ENCODE peak calls at places on chromosomes 5 and 9, in five cellular contexts. A, K, N, M and I are unnamed samples.

GRCh38 chr5:122415481-122416120 is 103.6 kb downstream of the SNCAIP start:
- DNase-seq in A (peak; percentile 24), K (peak; percentile 46), N (no peak), M (peak; percentile 39), I (peak; percentile 13)

GRCh38 chr5:116847960-116848359 is 273.3 kb upstream of the SEMA6A start:
- DNase-seq in A (no peak), K (no peak), N (no peak), M (no peak), I (no peak)

GRCh38 chr9:29449294-29449693 is 1876.0 kb upstream of the C9orf72 start:
- DNase-seq in A (no peak), K (no peak), N (no peak), M (no peak), I (no peak)

GRCh38 chr5:74394543-74394923 is 246.0 kb downstream of the ENC1 start:
- DNase-seq in A (no peak), K (no peak), N (no peak), M (peak; percentile 20), I (no peak)

GRCh38 chr9:69090943-69091342 is 55.4 kb downstream of the FXN start:
- DNase-seq in A (no peak), K (no peak), N (no peak), M (no peak), I (no peak)

GRCh38 chr9:87531370-87532295 is 34.0 kb downstream of the DAPK1 start:
- DNase-seq in A (no peak), K (no peak), N (no peak), M (no peak), I (no peak)

GRCh38 chr9:132808645-132809044 is 69.4 kb downstream of the AK8 start:
- DNase-seq in A (no peak), K (no peak), N (no peak), M (no peak), I (no peak)

GRCh38 chr9:14547245-14548060 is 145.8 kb downstream of the ZDHHC21 start:
- DNase-seq in A (no peak), K (no peak), N (no peak), M (no peak), I (no peak)

GRCh38 chr9:92989561-92989960 is 42.2 kb downstream of the FGD3 start:
- DNase-seq in A (no peak), K (no peak), N (no peak), M (peak; percentile 37), I (no peak)

GRCh38 chr5:31470608-31471007 is 61.3 kb downstream of the DROSHA start:
- DNase-seq in A (no peak), K (peak; percentile 64), N (no peak), M (no peak), I (no peak)

GRCh38 chr5:94564812-94565211 is 53.6 kb downstream of the KIAA0825 start:
- DNase-seq in A (no peak), K (no peak), N (no peak), M (no peak), I (no peak)

GRCh38 chr5:110625376-110625999 is 101.0 kb downstream of the TMEM232 start:
- DNase-seq in A (no peak), K (no peak), N (no peak), M (peak; percentile 9), I (peak; percentile 4)

GRCh38 chr9:124126571-124127289 is 115.2 kb downstream of the LHX2 start:
- DNase-seq in A (peak; percentile 57), K (peak; percentile 82), N (peak; percentile 63), M (peak; percentile 56), I (no peak)

GRCh38 chr9:79492092-79492995 is 79.4 kb upstream of the TLE4 start:
- DNase-seq in A (no peak), K (no peak), N (no peak), M (no peak), I (no peak)

GRCh38 chr9:104386425-104387069 is 117.5 kb upstream of the OR13F1 start:
- DNase-seq in A (peak; percentile 8), K (no peak), N (no peak), M (peak; percentile 16), I (no peak)

GRCh38 chr5:93717162-93717561 is 24.2 kb downstream of the POU5F2 start:
- DNase-seq in A (no peak), K (no peak), N (no peak), M (peak; percentile 45), I (no peak)

GRCh38 chr9:123990427-123990826 is 21.1 kb upstream of the LHX2 start:
- DNase-seq in A (no peak), K (no peak), N (no peak), M (no peak), I (no peak)

GRCh38 chr5:176820937-176821336 is 10.6 kb downstream of the UNC5A start:
- DNase-seq in A (no peak), K (peak; percentile 18), N (no peak), M (no peak), I (no peak)

GRCh38 chr9:38435526-38435925 is 11.3 kb upstream of the IGFBPL1 start:
- DNase-seq in A (no peak), K (no peak), N (no peak), M (no peak), I (peak; percentile 27)

GRCh38 chr5:93583799-93584530 is 943 bp downstream of the NR2F1 start:
- DNase-seq in A (no peak), K (peak; percentile 81), N (no peak), M (peak; percentile 32), I (no peak)

GRCh38 chr5:132686193-132686592 is 12.4 kb downstream of the IL4 start:
- DNase-seq in A (no peak), K (no peak), N (no peak), M (no peak), I (no peak)

GRCh38 chr5:132684922-132685720 is 11.3 kb downstream of the IL4 start:
- DNase-seq in A (no peak), K (no peak), N (no peak), M (no peak), I (no peak)

GRCh38 chr5:132688536-132689409 is 15.0 kb downstream of the IL4 start:
- DNase-seq in A (no peak), K (no peak), N (no peak), M (no peak), I (no peak)

GRCh38 chr5:132689518-132689917 is 15.7 kb downstream of the IL4 start:
- DNase-seq in A (no peak), K (no peak), N (no peak), M (no peak), I (no peak)

DNA sequence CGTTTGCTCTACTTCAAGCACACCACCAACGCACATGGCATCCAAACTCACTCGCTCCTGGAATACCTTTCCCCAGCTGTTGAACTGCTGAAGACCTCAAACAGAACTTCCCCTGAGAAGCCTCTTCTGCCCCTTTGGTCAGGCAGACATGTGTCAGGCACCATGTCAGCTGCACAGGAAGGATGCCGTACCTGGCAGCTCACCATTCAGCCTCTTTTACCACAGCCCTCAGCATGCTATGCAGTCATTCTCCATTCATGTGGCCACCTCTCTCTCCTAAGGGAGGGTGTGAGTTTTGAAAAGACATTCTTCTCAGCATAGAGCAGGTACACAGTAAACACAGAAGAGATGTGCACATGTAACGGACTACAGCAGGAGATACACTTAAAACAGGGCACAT is 14.2 kb downstream of the IL4 start:
- DNase-seq in A (no peak), K (no peak), N (peak; percentile 27), M (no peak), I (no peak)
- H3K27me3 ChIP-seq in A (no peaks in the 10 kb centered on the region), K (no peaks in the 10 kb centered on the region), N (no peaks in the 10 kb centered on the region), M (no peaks in the 10 kb centered on the region), I (no peaks in the 10 kb centered on the region)

GRCh38 chr9:89753472-89754055 is 148.8 kb downstream of the GADD45G start:
- DNase-seq in A (no peak), K (no peak), N (no peak), M (no peak), I (no peak)
- TF ChIP-seq CTCF in A (no peak), K (no peak), N (no peak), M (no peak), I (no peak)

GRCh38 chr9:135224286-135224871 is 136.9 kb downstream of the OLFM1 start:
- DNase-seq in A (no peak), K (peak; percentile 8), N (no peak), M (no peak), I (no peak)

GRCh38 chr9:135223831-135224230 is 136.4 kb downstream of the OLFM1 start:
- DNase-seq in A (no peak), K (peak; percentile 19), N (no peak), M (no peak), I (no peak)

GRCh38 chr9:135225619-135226228 is 138.3 kb downstream of the OLFM1 start:
- DNase-seq in A (no peak), K (peak; percentile 3), N (no peak), M (no peak), I (no peak)

GRCh38 chr9:135226369-135227050 is 139.0 kb downstream of the OLFM1 start:
- DNase-seq in A (no peak), K (no peak), N (no peak), M (no peak), I (no peak)

GRCh38 chr9:135224921-135225541 is 137.6 kb downstream of the OLFM1 start:
- DNase-seq in A (no peak), K (peak; percentile 32), N (no peak), M (no peak), I (no peak)
- H3K27me3 ChIP-seq in A (no peaks in the 10 kb centered on the region), K (peaks cover 7% of the 10 kb centered on the region), N (no peaks in the 10 kb centered on the region), M (peaks cover 7% of the 10 kb centered on the region), I (no peaks in the 10 kb centered on the region)

GRCh38 chr5:171270136-171270535 is 38.9 kb upstream of the TLX3 start:
- DNase-seq in A (no peak), K (no peak), N (no peak), M (no peak), I (no peak)

GRCh38 chr5:171275822-171276544 is 33.1 kb upstream of the TLX3 start:
- DNase-seq in A (no peak), K (no peak), N (no peak), M (no peak), I (no peak)

GRCh38 chr5:171271798-171272197 is 37.2 kb upstream of the TLX3 start:
- DNase-seq in A (no peak), K (no peak), N (no peak), M (no peak), I (no peak)

GRCh38 chr5:171269717-171270116 is 39.3 kb upstream of the TLX3 start:
- DNase-seq in A (no peak), K (no peak), N (no peak), M (no peak), I (peak; percentile 89)

DNA sequence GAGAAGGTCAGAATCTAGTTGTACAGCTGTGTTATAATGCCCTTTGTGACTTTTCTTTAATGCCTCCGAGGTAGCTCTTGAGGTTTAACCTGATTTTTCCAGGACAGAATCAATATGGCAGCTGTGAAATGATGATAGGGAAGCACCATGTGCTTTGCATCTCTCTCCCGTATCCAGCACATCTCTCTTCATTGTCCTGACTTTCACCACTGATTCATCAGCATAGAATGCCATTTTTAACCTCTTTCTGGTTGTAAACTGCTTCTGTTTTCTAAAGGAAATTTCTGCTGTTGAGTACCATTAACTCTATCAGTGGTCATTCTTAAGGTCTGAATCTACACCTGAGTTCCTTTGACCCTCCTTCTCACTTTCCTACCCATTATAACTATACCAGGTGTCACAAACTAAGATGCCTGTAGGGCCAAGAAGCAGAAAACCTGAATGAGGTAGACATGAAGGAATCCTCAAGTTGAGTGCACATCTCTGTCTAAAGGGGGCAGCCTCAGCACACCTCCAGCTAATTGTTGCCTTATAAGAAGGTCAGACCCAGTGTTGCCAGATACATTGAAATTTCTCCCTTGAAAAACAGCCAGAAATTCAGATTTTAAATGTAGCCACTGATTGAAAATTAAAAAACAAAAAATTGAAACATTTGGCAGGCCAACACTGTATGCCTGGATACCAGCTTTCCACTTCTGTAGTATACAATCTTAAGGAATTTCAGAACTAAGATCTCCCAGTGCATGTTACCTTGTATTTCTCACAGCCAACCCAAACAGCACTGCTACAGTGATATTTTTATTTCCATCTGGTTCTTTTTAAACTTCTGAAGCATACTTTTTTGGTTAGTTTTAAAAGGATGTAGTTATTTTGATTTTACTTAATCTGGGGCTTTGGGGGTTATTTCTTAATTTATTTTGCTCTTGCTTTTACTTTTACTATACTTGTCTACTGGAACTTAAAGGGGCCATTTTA is 35.8 kb upstream of the TLX3 start:
- DNase-seq in A (no peak), K (no peak), N (no peak), M (peak; percentile 25), I (no peak)
- TF ChIP-seq CTCF in A (peak; percentile 74), K (no peak), N (no peak), M (peak; percentile 56), I (peak; percentile 64)

GRCh38 chr5:56291058-56291404 is 57.9 kb upstream of the ANKRD55 start:
- DNase-seq in A (no peak), K (no peak), N (no peak), M (no peak), I (no peak)
- H3K27me3 ChIP-seq in A (no peaks in the 10 kb centered on the region), K (no peaks in the 10 kb centered on the region), N (no peaks in the 10 kb centered on the region), M (no peaks in the 10 kb centered on the region), I (no peaks in the 10 kb centered on the region)